ENCODE peak calls at places on chromosomes 13 and 19, in seven cellular contexts. A is transverse colon, P is lower lobe of right lung, H is pancreas, E is cardiac fibroblast, B is heart right ventricle, W is uterus. J is an unnamed sample.

GRCh38 chr13:94195715-94196114 is 283.8 kb downstream of the DCT start:
- DNase-seq in A (no peak), P (no peak), E (peak), B (no peak), W (no peak), H (no peak), J (peak)

GRCh38 chr13:83325454-83325853 is 556.8 kb downstream of the SLITRK1 start:
- DNase-seq in E (peak), W (no peak), H (no peak), P (no peak), B (no peak), A (no peak), J (peak)

GRCh38 chr13:27450921-27451461 is 627 bp upstream of the MTIF3 start:
- DNase-seq in W (peak), H (peak), P (peak), B (peak), A (peak), E (peak), J (peak)

GRCh38 chr13:112619730-112620639 is 32.0 kb upstream of the TUBGCP3 start:
- DNase-seq in P (peak), A (no peak), W (no peak), H (no peak), E (peak), B (no peak), J (peak)

GRCh38 chr19:49643466-49643865 is 1.5 kb downstream of the SCAF1 start:
- DNase-seq in E (no peak), H (no peak), W (no peak), B (no peak), A (no peak), P (no peak), J (no peak)

GRCh38 chr13:50576156-50576555 is 267.3 kb downstream of the DLEU7 start:
- DNase-seq in E (no peak), A (peak), B (no peak), W (no peak), H (peak), P (peak), J (no peak)

GRCh38 chr13:100547805-100548204 is 40.8 kb downstream of the GGACT start:
- DNase-seq in H (no peak), W (no peak), E (no peak), P (no peak), A (no peak), B (no peak), J (peak)

GRCh38 chr19:10831980-10832658 is 3.9 kb downstream of the TMED1 start:
- DNase-seq in W (no peak), H (peak), A (no peak), E (no peak), B (no peak), P (no peak), J (no peak)

GRCh38 chr19:55172741-55173140 is 6.3 kb upstream of the DNAAF3 start:
- DNase-seq in P (no peak), A (no peak), E (peak), W (no peak), B (no peak), H (no peak), J (peak)

GRCh38 chr13:37914781-37915391 is 45.3 kb upstream of the TRPC4 start:
- DNase-seq in H (no peak), P (no peak), A (no peak), E (no peak), W (no peak), B (no peak), J (peak)

GRCh38 chr19:6761053-6761676 is 6.1 kb downstream of the SH2D3A start:
- DNase-seq in P (no peak), A (no peak), W (no peak), H (no peak), B (no peak), E (no peak), J (no peak)

GRCh38 chr19:14381689-14382474 is 638 bp downstream of the ADGRE5 start:
- DNase-seq in H (no peak), B (peak), A (peak), W (peak), P (peak), E (peak), J (peak)

GRCh38 chr19:44346556-44346955 is 9.9 kb downstream of the ZNF112 start:
- DNase-seq in W (no peak), E (no peak), P (no peak), B (no peak), H (no peak), A (no peak), J (no peak)

GRCh38 chr13:95485045-95485517 is 67.4 kb upstream of the CLDN10 start:
- DNase-seq in B (no peak), P (no peak), A (no peak), E (peak), W (no peak), H (no peak), J (no peak)

GRCh38 chr13:44734204-44734707 is 158.1 kb upstream of the TSC22D1 start:
- DNase-seq in B (peak), E (peak), H (peak), P (peak), A (no peak), W (no peak), J (peak)

GRCh38 chr19:42251572-42251990 is 3.3 kb downstream of the ERF start:
- DNase-seq in E (no peak), A (no peak), H (no peak), W (no peak), P (no peak), B (no peak), J (no peak)

GRCh38 chr19:38727868-38728660 is 16.2 kb downstream of the CAPN12 start:
- DNase-seq in B (peak), W (peak), H (peak), E (peak), P (no peak), A (no peak), J (peak)

GRCh38 chr19:51808333-51808986 is 13.5 kb downstream of the FPR3 start:
- DNase-seq in P (no peak), H (no peak), B (peak), A (no peak), E (peak), W (no peak), J (peak)

GRCh38 chr13:98103942-98104880 is 38.7 kb upstream of the FARP1 start:
- DNase-seq in B (no peak), A (no peak), W (no peak), E (no peak), P (no peak), H (no peak), J (peak)

GRCh38 chr19:32223595-32224370 is 121.6 kb upstream of the ZNF507 start:
- DNase-seq in P (no peak), W (no peak), B (no peak), H (peak), A (no peak), E (no peak), J (no peak)

GRCh38 chr19:42018503-42019193 is 24.6 kb upstream of the ATP1A3 start:
- DNase-seq in E (no peak), A (no peak), B (no peak), W (no peak), H (no peak), P (no peak), J (no peak)

GRCh38 chr13:50687545-50687944 is 155.9 kb downstream of the DLEU7 start:
- DNase-seq in E (no peak), P (no peak), B (no peak), W (no peak), H (no peak), A (no peak), J (no peak)

GRCh38 chr13:77509221-77509620 is 26.3 kb upstream of the SCEL start:
- DNase-seq in A (no peak), H (no peak), P (no peak), B (no peak), W (no peak), E (peak), J (peak)

GRCh38 chr19:28468701-28469459 is 744.1 kb downstream of the UQCRFS1 start:
- DNase-seq in E (peak), W (no peak), H (peak), A (peak), B (no peak), P (peak), J (peak)

GRCh38 chr13:73633817-73634449 is 500.3 kb downstream of the KLF12 start:
- DNase-seq in A (no peak), P (no peak), B (no peak), W (no peak), E (peak), H (no peak), J (no peak)

GRCh38 chr19:28556371-28556770 is 656.6 kb downstream of the UQCRFS1 start:
- DNase-seq in H (no peak), B (no peak), W (no peak), A (no peak), P (no peak), E (no peak), J (no peak)

GRCh38 chr13:38223093-38223492 is 126.6 kb upstream of the UFM1 start:
- DNase-seq in H (no peak), P (no peak), B (no peak), A (no peak), E (peak), W (no peak), J (peak)

GRCh38 chr13:112894673-112895481 is 74.1 kb upstream of the MCF2L start:
- DNase-seq in P (peak), W (no peak), E (no peak), H (peak), A (no peak), B (no peak), J (no peak)

GRCh38 chr19:37932985-37933953 is 26.3 kb downstream of the SIPA1L3 start:
- DNase-seq in A (peak), H (peak), B (no peak), P (no peak), E (peak), W (no peak), J (peak)

GRCh38 chr19:41233748-41234240 is 14.8 kb downstream of the AXL start:
- DNase-seq in W (no peak), H (no peak), A (peak), P (peak), B (peak), E (no peak), J (no peak)

GRCh38 chr13:49421391-49421790 is 22.5 kb downstream of the CAB39L start:
- DNase-seq in P (no peak), W (no peak), A (peak), H (no peak), B (no peak), E (peak), J (no peak)

GRCh38 chr13:20331949-20332348 is 99.8 kb upstream of the GJB6 start:
- DNase-seq in E (no peak), B (no peak), W (no peak), A (no peak), H (no peak), P (no peak), J (no peak)
- H3K4me3 ChIP-seq in E (no peak), B (no peak), W (no peak), A (no peak), H (no peak), P (no peak), J (no peak)

GRCh38 chr13:89361909-89362308 is 1690.7 kb downstream of the SLITRK5 start:
- DNase-seq in A (no peak), E (peak), B (no peak), W (no peak), H (no peak), P (no peak), J (peak)
- TF ChIP-seq CTCF in A (no peak), E (no peak), B (no peak), W (no peak), H (no peak), P (no peak), J (no peak)

DNA sequence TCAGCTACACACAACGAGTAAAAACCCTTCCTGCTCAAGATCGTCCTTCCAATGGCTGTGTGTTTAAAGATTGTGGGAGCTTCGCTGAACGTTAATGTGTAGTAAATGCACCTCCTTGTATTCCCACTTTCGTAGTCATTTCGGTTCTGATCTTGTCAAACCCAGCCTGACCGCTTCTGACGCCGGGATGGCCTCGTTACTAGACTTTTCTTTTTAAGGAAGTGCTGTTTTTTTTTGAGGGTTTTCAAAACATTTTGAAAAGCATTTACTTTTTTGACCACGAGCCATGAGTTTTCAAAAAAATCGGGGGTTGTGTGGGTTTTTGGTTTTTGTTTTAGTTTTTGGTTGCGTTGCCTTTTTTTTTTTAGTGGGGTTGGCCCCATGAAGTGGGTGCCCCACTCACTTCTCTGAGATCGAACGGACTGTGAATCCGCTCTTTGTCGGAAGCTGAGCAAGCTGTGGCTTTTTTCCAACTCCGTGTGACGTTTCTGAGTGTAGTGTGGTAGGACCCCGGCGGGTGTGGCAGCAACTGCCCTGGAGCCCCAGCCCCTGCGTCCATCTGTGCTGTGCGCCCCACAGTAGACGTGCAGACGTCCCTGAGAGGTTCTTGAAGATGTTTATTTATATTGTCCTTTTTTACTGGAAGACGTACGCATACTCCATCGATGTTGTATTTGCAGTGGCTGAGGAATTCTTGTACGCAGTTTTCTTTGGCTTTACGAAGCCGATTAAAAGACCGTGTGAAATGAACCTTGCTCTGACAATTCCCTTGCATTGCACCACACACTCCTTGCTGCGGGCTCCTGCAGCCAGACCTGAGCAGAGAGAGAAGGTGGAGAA is 2.7 kb upstream of the FAM174C start:
- DNase-seq in B (no peak), H (no peak), A (no peak), E (no peak), W (no peak), P (no peak), J (no peak)
- H3K4me3 ChIP-seq in B (no peak), H (no peak), A (peak), E (no peak), W (no peak), P (peak), J (peak)

GRCh38 chr19:1650627-1651009 is 1.8 kb downstream of the TCF3 start:
- DNase-seq in E (peak), H (peak), P (no peak), B (no peak), W (no peak), A (no peak), J (peak)
- TF ChIP-seq CTCF in E (peak), H (no peak), P (no peak), B (no peak), W (no peak), A (no peak), J (no peak)

J was measured in fibroblast of the aortic adventitia.